ENCODE peak calls at places on chromosomes 7 and 10, in eight cellular contexts. B, Y, H, A, Q, K, X and P are unnamed samples.

GRCh38 chr10:46522295-46523118 is 34.0 kb downstream of the GPRIN2 start:
- DNase-seq in B (no peak), Q (no peak), K (peak), X (no peak), A (no peak), H (peak), Y (no peak), P (no peak)

GRCh38 chr7:2201128-2201527 is 31.6 kb downstream of the MAD1L1 start:
- DNase-seq in B (no peak), K (no peak), H (peak), X (no peak), A (no peak), Q (no peak), Y (no peak), P (no peak)

GRCh38 chr10:19819419-19820033 is 3.3 kb downstream of the PLXDC2 start:
- DNase-seq in X (peak), B (peak), H (no peak), K (no peak), Y (peak), Q (peak), A (peak), P (peak)

GRCh38 chr7:142853739-142854504 is 954 bp upstream of the EPHB6 start:
- DNase-seq in K (peak), Y (peak), H (peak), A (peak), X (peak), B (peak), Q (peak), P (peak)

GRCh38 chr7:27158436-27159277 is 2.2 kb upstream of the HOXA7 start:
- DNase-seq in Y (no peak), Q (no peak), X (no peak), A (peak), H (peak), K (peak), B (no peak), P (no peak)

GRCh38 chr7:105256621-105257283 is 132.0 kb downstream of the SRPK2 start:
- DNase-seq in B (no peak), X (no peak), Y (peak), Q (no peak), H (no peak), K (no peak), A (no peak), P (peak)

GRCh38 chr7:947391-948210 is 6.9 kb downstream of the ADAP1 start:
- DNase-seq in X (no peak), A (no peak), Y (no peak), K (no peak), B (no peak), Q (no peak), H (no peak), P (no peak)

GRCh38 chr10:49768329-49768728 is 6.2 kb upstream of the OGDHL start:
- DNase-seq in A (peak), B (no peak), Q (no peak), Y (no peak), H (no peak), K (peak), X (no peak), P (no peak)

GRCh38 chr7:14639801-14640200 is 262.8 kb downstream of the DGKB start:
- DNase-seq in Q (no peak), X (no peak), B (no peak), Y (no peak), A (no peak), H (no peak), K (no peak), P (no peak)

GRCh38 chr7:99764478-99764877 is 19.5 kb downstream of the CYP3A4 start:
- DNase-seq in Q (no peak), K (no peak), B (no peak), X (no peak), Y (no peak), A (no peak), H (no peak), P (no peak)

GRCh38 chr7:43612128-43612527 is 29.2 kb downstream of the STK17A start:
- DNase-seq in B (no peak), Q (no peak), Y (no peak), X (no peak), H (no peak), K (no peak), A (no peak), P (no peak)

GRCh38 chr10:33815776-33816175 is 481.3 kb upstream of the NRP1 start:
- DNase-seq in Y (no peak), H (no peak), Q (no peak), X (no peak), K (no peak), A (no peak), B (no peak), P (no peak)

GRCh38 chr7:151336027-151336720 is 5.4 kb upstream of the NUB1 start:
- DNase-seq in A (no peak), B (no peak), Y (no peak), H (no peak), K (no peak), Q (no peak), X (no peak), P (no peak)

GRCh38 chr7:63067897-63068585 is 930.6 kb upstream of the ZNF722 start:
- DNase-seq in Y (no peak), B (no peak), K (no peak), H (no peak), A (no peak), Q (no peak), X (no peak), P (no peak)

GRCh38 chr10:70753026-70753663 is 32.0 kb downstream of the TBATA start:
- DNase-seq in Q (no peak), H (peak), A (no peak), K (no peak), Y (no peak), X (no peak), B (no peak), P (no peak)

GRCh38 chr10:121736315-121737002 is 138.2 kb upstream of the FGFR2 start:
- DNase-seq in H (no peak), Y (no peak), B (no peak), Q (peak), K (no peak), A (no peak), X (no peak), P (peak)

GRCh38 chr7:43669286-43670081 is 59.8 kb downstream of the COA1 start:
- DNase-seq in K (peak), X (no peak), B (no peak), Y (no peak), A (peak), H (no peak), Q (no peak), P (no peak)

GRCh38 chr7:14854471-14854870 is 48.1 kb downstream of the DGKB start:
- DNase-seq in Y (no peak), K (no peak), B (no peak), Q (no peak), X (no peak), A (no peak), H (no peak), P (no peak)

GRCh38 chr7:96241834-96242233 is 80.1 kb downstream of the SLC25A13 start:
- DNase-seq in X (no peak), Y (no peak), Q (no peak), K (no peak), A (no peak), B (no peak), H (no peak), P (no peak)

GRCh38 chr10:93081296-93081695 is 7.6 kb downstream of the CYP26A1 start:
- DNase-seq in H (no peak), K (no peak), Q (no peak), Y (no peak), A (no peak), B (no peak), X (no peak), P (no peak)

GRCh38 chr10:49109669-49110335 is 5.5 kb downstream of the VSTM4 start:
- DNase-seq in Q (no peak), H (no peak), B (peak), K (peak), A (no peak), X (no peak), Y (peak), P (peak)

DNA sequence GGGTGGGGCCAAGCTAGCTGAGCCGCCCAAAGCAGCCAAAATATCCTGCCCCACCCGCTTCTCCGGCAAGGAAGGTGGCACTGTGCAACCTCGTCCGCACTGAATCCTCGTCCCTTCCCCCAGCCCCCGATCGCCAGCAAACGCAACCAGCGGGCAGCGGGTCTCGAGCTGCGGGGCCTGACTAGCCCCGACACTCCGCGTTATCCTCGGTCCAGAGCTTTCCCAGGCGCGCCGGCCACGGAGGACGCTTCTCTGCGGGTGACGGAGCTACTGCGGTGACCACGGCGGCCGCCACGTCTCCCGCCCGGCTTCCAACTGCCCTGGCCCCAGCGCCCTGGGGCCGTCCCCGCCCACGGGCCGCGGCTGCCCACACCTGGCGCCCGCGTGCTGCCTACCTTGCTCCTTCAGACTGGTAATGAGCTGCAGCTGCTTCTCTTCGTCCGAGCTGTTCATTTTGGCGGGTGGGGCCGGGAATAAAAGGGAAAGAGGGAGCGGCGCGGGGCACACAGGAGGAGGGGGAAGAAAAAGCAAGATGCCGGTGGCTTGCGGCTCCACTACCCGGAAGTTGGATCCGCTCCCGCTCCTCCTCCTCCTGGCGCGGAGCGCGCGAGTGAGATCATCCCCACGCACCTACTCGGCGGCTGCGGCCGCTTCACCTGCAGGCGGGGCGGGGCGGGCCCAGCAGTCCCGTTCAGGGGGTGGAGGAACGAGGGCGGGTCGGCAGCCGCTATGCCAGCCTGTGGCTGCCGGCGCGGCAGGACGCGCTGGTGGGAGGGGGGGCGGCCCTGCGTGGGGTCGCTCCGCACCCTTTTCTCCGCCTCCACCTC is at the start of gene SHTN1:
- DNase-seq in Y (peak), X (peak), A (peak), H (peak), K (peak), Q (peak), B (peak), P (peak)
- H3K4me3 ChIP-seq in Y (peak), X (peak), A (peak), H (peak), K (peak), Q (peak), B (peak), P (peak)

GRCh38 chr10:132616170-132616994 is 78.8 kb downstream of the INPP5A start:
- DNase-seq in A (no peak), X (no peak), Q (no peak), B (no peak), H (no peak), Y (no peak), K (no peak), P (no peak)
- H3K4me3 ChIP-seq in A (no peak), X (no peak), Q (no peak), B (no peak), H (no peak), Y (no peak), K (no peak), P (no peak)

GRCh38 chr7:11237742-11238141 is 264.1 kb downstream of the PHF14 start:
- DNase-seq in K (peak), Y (no peak), Q (no peak), X (no peak), B (no peak), A (peak), H (no peak), P (no peak)
- H3K4me3 ChIP-seq in K (peak), Y (no peak), Q (no peak), X (no peak), B (no peak), A (peak), H (no peak), P (no peak)

GRCh38 chr7:30596721-30597120 is 2.0 kb downstream of the GARS1 start:
- DNase-seq in Q (no peak), K (no peak), Y (no peak), X (no peak), B (no peak), A (no peak), H (no peak), P (peak)
- H3K4me3 ChIP-seq in Q (peak), K (peak), Y (peak), X (peak), B (peak), A (peak), H (peak), P (peak)

GRCh38 chr7:116228241-116228640 is 17.9 kb downstream of the TES start:
- DNase-seq in Y (peak), K (no peak), X (no peak), Q (no peak), A (no peak), H (no peak), B (no peak), P (peak)

GRCh38 chr7:116229359-116229758 is 19.0 kb downstream of the TES start:
- DNase-seq in K (no peak), X (no peak), H (no peak), A (no peak), Y (no peak), B (no peak), Q (no peak), P (no peak)

GRCh38 chr7:116231543-116232401 is 21.4 kb downstream of the TES start:
- DNase-seq in A (no peak), Q (peak), X (no peak), K (no peak), B (no peak), H (no peak), Y (peak), P (peak)

GRCh38 chr7:116232402-116232749 is 22.0 kb downstream of the TES start:
- DNase-seq in X (no peak), A (no peak), Q (no peak), Y (peak), H (no peak), B (no peak), K (no peak), P (peak)

GRCh38 chr7:116230191-116231005 is 20.1 kb downstream of the TES start:
- DNase-seq in Y (peak), K (peak), A (no peak), X (no peak), B (peak), Q (no peak), H (no peak), P (peak)
- H3K4me3 ChIP-seq in Y (no peak), K (no peak), A (no peak), X (no peak), B (no peak), Q (no peak), H (no peak), P (no peak)